ENCODE peak calls at places on chromosomes 16 and 17, in eight cellular contexts. J is ACHN, T is mesenchymal stem cell, L is Daoy, Q is NCI-H748 treated with DMSO at 0.1 percent for 48 hours, V is myocyte, I is IMR-90, S is AG04449. Z is an unnamed sample.

GRCh38 chr16:49491736-49492089 is 118.1 kb downstream of the C16orf78 start:
- DNase-seq in L (peak), Q (no peak), V (no peak), J (peak), I (no peak), S (no peak), T (no peak), Z (peak)

GRCh38 chr17:19551148-19551547 is 17.5 kb downstream of the SLC47A1 start:
- DNase-seq in S (no peak), I (no peak), V (no peak), T (no peak), L (no peak), Q (no peak), J (no peak), Z (no peak)

GRCh38 chr17:2904135-2904534 is 107.9 kb downstream of the RAP1GAP2 start:
- DNase-seq in L (no peak), Q (no peak), I (peak), J (no peak), V (peak), T (no peak), S (no peak), Z (no peak)

GRCh38 chr17:30947796-30948195 is 23.0 kb upstream of the RNF135 start:
- DNase-seq in V (no peak), L (no peak), J (no peak), T (no peak), S (no peak), I (no peak), Q (no peak), Z (no peak)

GRCh38 chr17:45371414-45372324 is 54.8 kb upstream of the MAP3K14 start:
- DNase-seq in J (peak), I (peak), V (peak), Q (no peak), T (peak), S (peak), L (peak), Z (peak)

GRCh38 chr16:15536813-15537212 is 102.4 kb downstream of the BMERB1 start:
- DNase-seq in Q (no peak), T (no peak), V (no peak), I (no peak), J (no peak), S (no peak), L (no peak), Z (no peak)

GRCh38 chr16:89319883-89320716 is 102.6 kb downstream of the ZNF778 start:
- DNase-seq in S (no peak), V (peak), T (peak), Q (no peak), L (peak), I (peak), J (peak), Z (peak)

GRCh38 chr16:24539850-24540484 is 601 bp downstream of the RBBP6 start:
- DNase-seq in S (no peak), I (peak), L (peak), V (peak), Q (no peak), J (peak), T (no peak), Z (peak)

GRCh38 chr17:31226373-31226772 is 70.7 kb downstream of the OMG start:
- DNase-seq in J (no peak), T (no peak), Q (no peak), L (no peak), S (no peak), V (no peak), I (no peak), Z (no peak)

GRCh38 chr16:21302454-21302853 is 24.4 kb upstream of the CRYM start:
- DNase-seq in T (peak), L (no peak), Q (no peak), V (peak), S (no peak), J (peak), I (peak), Z (peak)

GRCh38 chr16:49890876-49891275 is 35.0 kb upstream of the ZNF423 start:
- DNase-seq in Q (no peak), V (no peak), S (no peak), J (peak), I (no peak), T (no peak), L (no peak), Z (peak)